ENCODE peak calls at places on chromosome 22, in six cellular contexts. One of them, this sample, is unnamed.

GRCh38 chr22:19037282-19038163 is 84.7 kb downstream of the DGCR2 start:
- DNase-seq in colonic mucosa: no peak
- DNase-seq in NCI-H460: no peak
- DNase-seq in HuH-7: no peak
- DNase-seq in cardiac fibroblast: no peak
- DNase-seq in Peyer's patch: peak
- DNase-seq in this sample: no peak

GRCh38 chr22:25496396-25497064 is 67.9 kb upstream of the GRK3 start:
- DNase-seq in colonic mucosa: no peak
- DNase-seq in NCI-H460: no peak
- DNase-seq in HuH-7: no peak
- DNase-seq in cardiac fibroblast: no peak
- DNase-seq in Peyer's patch: no peak
- DNase-seq in this sample: no peak

GRCh38 chr22:19132153-19132552 is 1.0 kb downstream of the TSSK2 start:
- DNase-seq in colonic mucosa: no peak
- DNase-seq in NCI-H460: no peak
- DNase-seq in HuH-7: no peak
- DNase-seq in cardiac fibroblast: no peak
- DNase-seq in Peyer's patch: no peak
- DNase-seq in this sample: no peak

GRCh38 chr22:27264184-27264583 is 537.4 kb downstream of the MN1 start:
- DNase-seq in colonic mucosa: no peak
- DNase-seq in NCI-H460: no peak
- DNase-seq in HuH-7: no peak
- DNase-seq in cardiac fibroblast: no peak
- DNase-seq in Peyer's patch: no peak
- DNase-seq in this sample: no peak

GRCh38 chr22:20537983-20538382 is 30.6 kb downstream of the MED15 start:
- DNase-seq in colonic mucosa: no peak
- DNase-seq in NCI-H460: no peak
- DNase-seq in HuH-7: no peak
- DNase-seq in cardiac fibroblast: no peak
- DNase-seq in Peyer's patch: no peak
- DNase-seq in this sample: no peak

GRCh38 chr22:21752276-21752675 is 16.7 kb upstream of the YPEL1 start:
- DNase-seq in colonic mucosa: no peak
- DNase-seq in NCI-H460: no peak
- DNase-seq in HuH-7: no peak
- DNase-seq in cardiac fibroblast: no peak
- DNase-seq in Peyer's patch: no peak
- DNase-seq in this sample: no peak

GRCh38 chr22:38133331-38133730 is 22.8 kb upstream of the BAIAP2L2 start:
- DNase-seq in colonic mucosa: no peak
- DNase-seq in NCI-H460: no peak
- DNase-seq in HuH-7: no peak
- DNase-seq in cardiac fibroblast: no peak
- DNase-seq in Peyer's patch: no peak
- DNase-seq in this sample: no peak

GRCh38 chr22:44224166-44224565 is 43.4 kb downstream of the PARVG start:
- DNase-seq in colonic mucosa: no peak
- DNase-seq in NCI-H460: no peak
- DNase-seq in HuH-7: no peak
- DNase-seq in cardiac fibroblast: peak
- DNase-seq in Peyer's patch: no peak
- DNase-seq in this sample: peak

GRCh38 chr22:27253541-27253940 is 548.0 kb downstream of the MN1 start:
- DNase-seq in colonic mucosa: no peak
- DNase-seq in NCI-H460: no peak
- DNase-seq in HuH-7: no peak
- DNase-seq in cardiac fibroblast: no peak
- DNase-seq in Peyer's patch: no peak
- DNase-seq in this sample: no peak

GRCh38 chr22:32823024-32823730 is 21.7 kb downstream of the TIMP3 start:
- DNase-seq in colonic mucosa: peak
- DNase-seq in NCI-H460: peak
- DNase-seq in HuH-7: peak
- DNase-seq in cardiac fibroblast: peak
- DNase-seq in Peyer's patch: peak
- DNase-seq in this sample: no peak

GRCh38 chr22:44639891-44640617 is 62.0 kb upstream of the PRR5 start:
- DNase-seq in colonic mucosa: no peak
- DNase-seq in NCI-H460: no peak
- DNase-seq in HuH-7: no peak
- DNase-seq in cardiac fibroblast: no peak
- DNase-seq in Peyer's patch: no peak
- DNase-seq in this sample: no peak

GRCh38 chr22:44026630-44027511 is 2.8 kb downstream of the PARVB start:
- DNase-seq in colonic mucosa: peak
- DNase-seq in NCI-H460: no peak
- DNase-seq in HuH-7: no peak
- DNase-seq in cardiac fibroblast: peak
- DNase-seq in Peyer's patch: peak
- DNase-seq in this sample: no peak

GRCh38 chr22:47083379-47083986 is 321.0 kb downstream of the TBC1D22A start:
- DNase-seq in colonic mucosa: no peak
- DNase-seq in NCI-H460: no peak
- DNase-seq in HuH-7: no peak
- DNase-seq in cardiac fibroblast: no peak
- DNase-seq in Peyer's patch: peak
- DNase-seq in this sample: no peak

GRCh38 chr22:25357606-25358420 is 138.4 kb downstream of the CRYBB2 start:
- DNase-seq in colonic mucosa: no peak
- DNase-seq in NCI-H460: no peak
- DNase-seq in HuH-7: no peak
- DNase-seq in cardiac fibroblast: no peak
- DNase-seq in Peyer's patch: peak
- DNase-seq in this sample: no peak

GRCh38 chr22:31122532-31123291 is at the start of gene INPP5J:
- DNase-seq in colonic mucosa: peak
- DNase-seq in NCI-H460: peak
- DNase-seq in HuH-7: peak
- DNase-seq in cardiac fibroblast: peak
- DNase-seq in Peyer's patch: peak
- DNase-seq in this sample: no peak

GRCh38 chr22:49040111-49040510 is 787.6 kb downstream of the BRD1 start:
- DNase-seq in colonic mucosa: no peak
- DNase-seq in NCI-H460: no peak
- DNase-seq in HuH-7: no peak
- DNase-seq in cardiac fibroblast: no peak
- DNase-seq in Peyer's patch: no peak
- DNase-seq in this sample: no peak

GRCh38 chr22:27984001-27984695 is 65.1 kb upstream of the PITPNB start:
- DNase-seq in colonic mucosa: no peak
- DNase-seq in NCI-H460: no peak
- DNase-seq in HuH-7: no peak
- DNase-seq in cardiac fibroblast: no peak
- DNase-seq in Peyer's patch: peak
- DNase-seq in this sample: peak

GRCh38 chr22:21064917-21065864 is 19.4 kb downstream of the LRRC74B start:
- DNase-seq in colonic mucosa: no peak
- DNase-seq in NCI-H460: no peak
- DNase-seq in HuH-7: no peak
- DNase-seq in cardiac fibroblast: no peak
- DNase-seq in Peyer's patch: no peak
- DNase-seq in this sample: no peak

GRCh38 chr22:42787357-42787736 is 66.7 kb upstream of the A4GALT start:
- DNase-seq in colonic mucosa: no peak
- DNase-seq in NCI-H460: no peak
- DNase-seq in HuH-7: no peak
- DNase-seq in cardiac fibroblast: no peak
- DNase-seq in Peyer's patch: no peak
- DNase-seq in this sample: no peak

GRCh38 chr22:50722716-50723428 is 15.1 kb upstream of the ACR start:
- DNase-seq in colonic mucosa: no peak
- DNase-seq in NCI-H460: no peak
- DNase-seq in HuH-7: no peak
- DNase-seq in cardiac fibroblast: no peak
- DNase-seq in Peyer's patch: no peak
- DNase-seq in this sample: no peak

GRCh38 chr22:43706151-43706550 is 106.0 kb downstream of the EFCAB6 start:
- DNase-seq in colonic mucosa: no peak
- DNase-seq in NCI-H460: no peak
- DNase-seq in HuH-7: no peak
- DNase-seq in cardiac fibroblast: no peak
- DNase-seq in Peyer's patch: no peak
- DNase-seq in this sample: no peak

GRCh38 chr22:49112661-49113626 is 714.7 kb downstream of the BRD1 start:
- DNase-seq in colonic mucosa: no peak
- DNase-seq in NCI-H460: no peak
- DNase-seq in HuH-7: no peak
- DNase-seq in cardiac fibroblast: no peak
- DNase-seq in Peyer's patch: no peak
- DNase-seq in this sample: no peak

GRCh38 chr22:49158741-49159564 is 668.7 kb downstream of the BRD1 start:
- DNase-seq in colonic mucosa: no peak
- DNase-seq in NCI-H460: no peak
- DNase-seq in HuH-7: no peak
- DNase-seq in cardiac fibroblast: no peak
- DNase-seq in Peyer's patch: peak
- DNase-seq in this sample: no peak

GRCh38 chr22:50731811-50732624 is 6.0 kb upstream of the ACR start:
- DNase-seq in colonic mucosa: peak
- DNase-seq in NCI-H460: peak
- DNase-seq in HuH-7: peak
- DNase-seq in cardiac fibroblast: peak
- DNase-seq in Peyer's patch: peak
- DNase-seq in this sample: no peak

GRCh38 chr22:24233816-24234215 is 11.1 kb downstream of the GGT5 start:
- DNase-seq in colonic mucosa: no peak
- DNase-seq in NCI-H460: no peak
- DNase-seq in HuH-7: no peak
- DNase-seq in cardiac fibroblast: no peak
- DNase-seq in Peyer's patch: no peak
- DNase-seq in this sample: no peak

GRCh38 chr22:35043251-35043931 is 22.6 kb upstream of the ISX start:
- DNase-seq in colonic mucosa: no peak
- DNase-seq in NCI-H460: no peak
- DNase-seq in HuH-7: peak
- DNase-seq in cardiac fibroblast: no peak
- DNase-seq in Peyer's patch: no peak
- DNase-seq in this sample: no peak

GRCh38 chr22:22546490-22546889 is 12.6 kb downstream of the PRAME start:
- DNase-seq in colonic mucosa: no peak
- DNase-seq in NCI-H460: no peak
- DNase-seq in HuH-7: no peak
- DNase-seq in cardiac fibroblast: peak
- DNase-seq in Peyer's patch: no peak
- DNase-seq in this sample: no peak

GRCh38 chr22:34001701-34002466 is 81.6 kb upstream of the LARGE1 start:
- DNase-seq in colonic mucosa: no peak
- DNase-seq in NCI-H460: no peak
- DNase-seq in HuH-7: no peak
- DNase-seq in cardiac fibroblast: no peak
- DNase-seq in Peyer's patch: peak
- DNase-seq in this sample: no peak

GRCh38 chr22:47575291-47575690 is 812.8 kb downstream of the TBC1D22A start:
- DNase-seq in colonic mucosa: peak
- DNase-seq in NCI-H460: no peak
- DNase-seq in HuH-7: no peak
- DNase-seq in cardiac fibroblast: no peak
- DNase-seq in Peyer's patch: no peak
- DNase-seq in this sample: no peak

This sample was measured in vagina.